ENCODE peak calls at places on chromosomes 7 and 10, in eight cellular contexts. T, K, H, I, D, P, J and S are unnamed samples.

GRCh38 chr10:31604141-31604540 is 285.1 kb downstream of the ZEB1 start:
- DNase-seq in T (peak; percentile 74), K (no peak), H (no peak), I (no peak), D (no peak), P (no peak), J (no peak), S (no peak)

GRCh38 chr7:148929176-148929575 is 45.1 kb upstream of the EZH2 start:
- DNase-seq in T (no peak), K (no peak), H (no peak), I (no peak), D (no peak), P (no peak), J (no peak), S (no peak)

GRCh38 chr10:94205370-94205930 is 157.3 kb downstream of the NOC3L start:
- DNase-seq in T (no peak), K (no peak), H (no peak), I (no peak), D (peak; percentile 39), P (peak; percentile 12), J (peak; percentile 36), S (no peak)

GRCh38 chr7:142807855-142808460 is 37.2 kb downstream of the PRSS2 start:
- DNase-seq in T (no peak), K (no peak), H (no peak), I (no peak), D (no peak), P (no peak), J (no peak), S (no peak)

GRCh38 chr10:5550621-5551530 is 26.1 kb downstream of the CALML3 start:
- DNase-seq in T (no peak), K (peak; percentile 58), H (no peak), I (no peak), D (no peak), P (no peak), J (peak; percentile 9), S (peak; percentile 53)

GRCh38 chr10:6770846-6771245 is 190.8 kb upstream of the PRKCQ start:
- DNase-seq in T (no peak), K (no peak), H (no peak), I (no peak), D (no peak), P (no peak), J (no peak), S (no peak)

GRCh38 chr10:91931526-91932190 is 8.1 kb downstream of the BTAF1 start:
- DNase-seq in T (no peak), K (no peak), H (no peak), I (no peak), D (no peak), P (no peak), J (no peak), S (no peak)

GRCh38 chr10:23055424-23056191 is 39.8 kb upstream of the MSRB2 start:
- DNase-seq in T (no peak), K (no peak), H (no peak), I (no peak), D (no peak), P (no peak), J (no peak), S (no peak)

GRCh38 chr10:24873281-24873683 is 79.1 kb downstream of the PRTFDC1 start:
- DNase-seq in T (no peak), K (no peak), H (no peak), I (peak; percentile 38), D (no peak), P (no peak), J (no peak), S (no peak)

GRCh38 chr10:103916254-103916653 is 1.7 kb downstream of the STN1 start:
- DNase-seq in T (no peak), K (no peak), H (no peak), I (no peak), D (no peak), P (no peak), J (no peak), S (no peak)

GRCh38 chr7:27083646-27084045 is 12.2 kb downstream of the HOXA1 start:
- DNase-seq in T (no peak), K (no peak), H (no peak), I (no peak), D (no peak), P (no peak), J (no peak), S (no peak)

GRCh38 chr10:421170-421569 is 268.3 kb downstream of the DIP2C start:
- DNase-seq in T (no peak), K (no peak), H (no peak), I (no peak), D (no peak), P (no peak), J (no peak), S (no peak)

GRCh38 chr10:21519981-21520436 is 5.5 kb downstream of the SKIDA1 start:
- DNase-seq in T (no peak), K (no peak), H (no peak), I (peak; percentile 33), D (no peak), P (no peak), J (no peak), S (no peak)

GRCh38 chr10:74051729-74052342 is 53.9 kb downstream of the VCL start:
- DNase-seq in T (no peak), K (no peak), H (no peak), I (peak; percentile 61), D (no peak), P (no peak), J (no peak), S (no peak)

GRCh38 chr10:68167790-68168189 is 58.5 kb downstream of the MYPN start:
- DNase-seq in T (no peak), K (no peak), H (no peak), I (no peak), D (no peak), P (no peak), J (no peak), S (no peak)

GRCh38 chr10:68163735-68164134 is 54.4 kb downstream of the MYPN start:
- DNase-seq in T (no peak), K (no peak), H (no peak), I (no peak), D (no peak), P (no peak), J (no peak), S (no peak)

GRCh38 chr10:68172324-68172723 is 59.6 kb downstream of the ATOH7 start:
- DNase-seq in T (no peak), K (no peak), H (no peak), I (no peak), D (no peak), P (no peak), J (no peak), S (no peak)

GRCh38 chr10:68171539-68172080 is 60.3 kb downstream of the ATOH7 start:
- DNase-seq in T (no peak), K (no peak), H (no peak), I (no peak), D (no peak), P (no peak), J (no peak), S (no peak)

GRCh38 chr10:68167271-68167670 is 58.0 kb downstream of the MYPN start:
- DNase-seq in T (no peak), K (no peak), H (no peak), I (no peak), D (no peak), P (no peak), J (no peak), S (no peak)
- TF ChIP-seq CTCF in T (no peak), K (no peak), H (no peak), I (no peak), D (no peak), P (no peak), J (no peak), S (no peak)

GRCh38 chr7:38102486-38102885 is 75.6 kb upstream of the STARD3NL start:
- DNase-seq in T (no peak), K (no peak), H (no peak), I (no peak), D (no peak), P (no peak), J (no peak), S (no peak)

GRCh38 chr7:38107486-38107893 is 70.6 kb upstream of the STARD3NL start:
- DNase-seq in T (peak; percentile 47), K (no peak), H (peak; percentile 69), I (peak; percentile 61), D (peak; percentile 45), P (peak; percentile 70), J (peak; percentile 73), S (peak; percentile 69)

DNA sequence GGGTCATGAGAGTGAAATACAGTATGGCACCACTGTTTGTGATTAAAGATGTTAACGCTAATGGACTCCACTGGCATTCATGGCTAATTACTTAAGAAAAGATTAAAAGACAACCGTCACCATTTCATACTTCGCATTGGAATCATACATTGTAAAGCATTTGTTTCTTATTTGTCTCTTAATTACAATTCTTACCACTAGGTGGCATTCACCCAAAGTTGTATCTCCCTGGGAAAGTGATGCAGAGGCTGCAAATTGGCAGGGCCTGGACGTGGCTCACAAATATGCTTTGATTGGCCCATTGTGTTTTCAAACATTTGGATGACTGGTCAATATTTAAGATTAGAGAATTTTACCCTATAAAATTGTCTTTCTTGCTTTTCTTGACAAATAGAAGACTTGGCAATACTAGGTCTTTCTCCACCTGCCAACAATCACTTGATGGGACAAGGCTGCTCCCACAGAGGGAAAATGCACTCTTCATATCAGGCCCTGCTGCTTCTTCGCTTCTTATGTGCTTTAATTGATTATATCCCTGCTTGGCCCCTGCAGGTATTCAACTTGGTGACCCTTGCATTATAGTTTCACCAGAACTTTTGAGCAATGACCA is 72.1 kb upstream of the STARD3NL start:
- DNase-seq in T (peak; percentile 16), K (no peak), H (no peak), I (peak; percentile 56), D (no peak), P (no peak), J (peak; percentile 20), S (no peak)
- TF ChIP-seq POLR2A in T (no peak), K (no peak), H (no peak), I (no peak), D (no peak), P (no peak), J (no peak), S (no peak)

DNA sequence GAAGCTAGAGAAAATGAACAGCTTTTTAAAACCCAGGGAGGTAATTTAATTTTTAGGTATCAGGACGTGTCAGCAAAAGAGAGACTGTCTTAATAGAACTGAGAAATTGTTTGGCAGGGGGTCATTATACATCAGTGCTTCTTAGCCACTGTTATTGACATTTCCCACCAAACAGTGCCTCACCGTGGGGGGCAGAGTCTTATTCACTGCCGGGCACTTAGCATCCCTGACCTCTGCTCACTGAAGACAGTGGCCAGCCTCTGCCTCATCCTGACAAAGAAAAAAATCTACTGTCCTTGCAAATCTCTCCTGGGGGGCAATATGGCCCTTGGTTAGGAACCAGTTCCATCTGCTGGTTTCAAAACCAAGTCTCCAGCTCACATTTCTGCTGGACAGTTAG is 14.2 kb upstream of the MKI67 start:
- DNase-seq in T (no peak), K (no peak), H (no peak), I (no peak), D (no peak), P (no peak), J (no peak), S (no peak)
- H3K27ac ChIP-seq in T (no peak overlapping the region), K (no peak overlapping the region), H (no peak overlapping the region), I (no peak overlapping the region), D (no peak overlapping the region), P (no peak overlapping the region), J (no peak overlapping the region), S (no peak overlapping the region)

DNA sequence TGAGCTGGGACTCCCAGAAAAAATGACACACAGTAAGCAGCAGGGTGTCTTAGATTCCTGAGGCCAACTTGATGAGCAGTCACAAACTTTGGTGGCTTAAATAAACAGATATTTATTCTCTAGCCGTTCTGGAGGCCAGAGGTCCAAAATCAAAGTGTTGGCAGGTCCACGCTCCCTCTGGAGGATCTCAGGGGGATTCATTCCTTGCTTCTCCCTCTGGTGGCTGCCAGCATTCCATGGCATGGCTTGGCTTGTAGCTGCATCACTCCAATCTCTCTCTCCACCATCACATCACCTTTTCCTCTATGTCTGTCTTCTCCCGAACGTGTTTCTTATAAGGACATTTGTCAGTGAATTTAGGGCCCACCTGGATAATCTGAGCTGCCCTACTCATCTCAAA is 98.4 kb downstream of the OSBPL3 start:
- DNase-seq in T (no peak), K (no peak), H (no peak), I (peak; percentile 44), D (no peak), P (no peak), J (no peak), S (no peak)
- TF ChIP-seq CTCF in T (no peak), K (no peak), H (no peak), I (peak; percentile 18), D (no peak), P (no peak), J (no peak), S (peak; percentile 15)